ENCODE peak calls at places on chromosomes 13 and 19, in four cellular contexts. M is mesothelial cell of epicardium, B is hepatocyte, A is cardiac muscle cell. Y is an unnamed sample.

GRCh38 chr19:10392120-10392519 is 11.2 kb downstream of the CDC37 start:
- DNase-seq in M (no peak), B (no peak), A (no peak), Y (no peak)

GRCh38 chr19:43872547-43873336 is 45.6 kb downstream of the ZNF283 start:
- DNase-seq in M (no peak), B (no peak), A (peak; percentile 4), Y (no peak)

GRCh38 chr13:32471187-32471922 is 43.4 kb upstream of the N4BP2L1 start:
- DNase-seq in M (no peak), B (no peak), A (peak; percentile 90), Y (no peak)

GRCh38 chr13:70817571-70817970 is 709.3 kb upstream of the KLHL1 start:
- DNase-seq in M (no peak), B (no peak), A (no peak), Y (no peak)

GRCh38 chr13:42876810-42877550 is 95.6 kb downstream of the FAM216B start:
- DNase-seq in M (no peak), B (no peak), A (peak; percentile 82), Y (no peak)

GRCh38 chr19:31350693-31351211 is 1.5 kb upstream of the TSHZ3 start:
- DNase-seq in M (peak; percentile 43), B (peak; percentile 81), A (peak; percentile 66), Y (peak; percentile 41)

GRCh38 chr13:100734194-100734720 is 59.7 kb upstream of the TMTC4 start:
- DNase-seq in M (no peak), B (no peak), A (no peak), Y (no peak)

GRCh38 chr13:39616087-39616694 is 13.2 kb upstream of the LHFPL6 start:
- DNase-seq in M (no peak), B (peak; percentile 87), A (peak; percentile 85), Y (peak; percentile 54)

GRCh38 chr19:19366691-19367396 is 38.6 kb upstream of the GATAD2A start:
- DNase-seq in M (no peak), B (peak; percentile 88), A (peak; percentile 79), Y (peak; percentile 48)

GRCh38 chr13:112063309-112063626 is 3.7 kb upstream of the SOX1 start:
- DNase-seq in M (no peak), B (no peak), A (no peak), Y (no peak)

GRCh38 chr19:27892500-27892899 is 1320.5 kb downstream of the UQCRFS1 start:
- DNase-seq in M (no peak), B (no peak), A (no peak), Y (no peak)

GRCh38 chr13:43884221-43884620 is 4.5 kb downstream of the LACC1 start:
- DNase-seq in M (no peak), B (no peak), A (no peak), Y (no peak)

GRCh38 chr19:45607071-45608029 is 5.3 kb upstream of the GPR4 start:
- DNase-seq in M (peak; percentile 44), B (peak; percentile 86), A (peak; percentile 80), Y (peak; percentile 86)

GRCh38 chr13:113075711-113076110 is 29.9 kb upstream of the F7 start:
- DNase-seq in M (no peak), B (no peak), A (no peak), Y (no peak)

GRCh38 chr19:12703056-12703455 is 6.6 kb upstream of the FBXW9 start:
- DNase-seq in M (no peak), B (peak; percentile 18), A (peak; percentile 53), Y (peak; percentile 50)

GRCh38 chr13:43874512-43875092 is 4.9 kb downstream of the CCDC122 start:
- DNase-seq in M (no peak), B (no peak), A (peak; percentile 58), Y (no peak)

GRCh38 chr19:11848200-11848593 is 329 bp upstream of the ZNF439 start:
- DNase-seq in M (no peak), B (no peak), A (no peak), Y (no peak)

GRCh38 chr19:16957855-16958254 is 68.8 kb downstream of the CPAMD8 start:
- DNase-seq in M (no peak), B (no peak), A (no peak), Y (no peak)

GRCh38 chr19:15452111-15453047 is 2.6 kb upstream of the WIZ start:
- DNase-seq in M (no peak), B (peak; percentile 86), A (peak; percentile 91), Y (peak; percentile 65)

GRCh38 chr19:45767410-45767880 is 1.6 kb downstream of the SIX5 start:
- DNase-seq in M (peak; percentile 60), B (peak; percentile 84), A (peak; percentile 93), Y (peak; percentile 59)

GRCh38 chr19:5585461-5586299 is 17.9 kb upstream of the TINCR start:
- DNase-seq in M (no peak), B (no peak), A (no peak), Y (no peak)

GRCh38 chr19:5691205-5691929 is 1.3 kb downstream of the RPL36 start:
- DNase-seq in M (no peak), B (peak; percentile 57), A (peak; percentile 73), Y (no peak)

GRCh38 chr19:33208904-33209843 is 15.0 kb downstream of the LRP3 start:
- DNase-seq in M (no peak), B (no peak), A (peak; percentile 27), Y (no peak)

GRCh38 chr13:36887758-36888521 is 32.1 kb downstream of the SMAD9 start:
- DNase-seq in M (no peak), B (no peak), A (no peak), Y (no peak)

GRCh38 chr19:12364391-12365093 is 941 bp downstream of the ZNF442 start:
- DNase-seq in M (no peak), B (peak; percentile 33), A (peak; percentile 29), Y (peak; percentile 20)

GRCh38 chr19:10389863-10390262 is 9.5 kb upstream of the TYK2 start:
- DNase-seq in M (no peak), B (no peak), A (no peak), Y (no peak)

GRCh38 chr13:109344552-109345157 is 441.7 kb downstream of the IRS2 start:
- DNase-seq in M (no peak), B (no peak), A (peak; percentile 36), Y (no peak)

GRCh38 chr19:3767050-3767449 is 4.6 kb downstream of the MRPL54 start:
- DNase-seq in M (no peak), B (no peak), A (no peak), Y (no peak)
- TF ChIP-seq CTCF in M (no peak), B (no peak), A (no peak), Y (no peak)

GRCh38 chr19:58009301-58009665 is 6.7 kb upstream of the ZNF606 start:
- DNase-seq in M (no peak), B (no peak), A (no peak), Y (no peak)

GRCh38 chr19:58009666-58010301 is 7.2 kb upstream of the ZNF606 start:
- DNase-seq in M (no peak), B (peak; percentile 71), A (peak; percentile 92), Y (no peak)

GRCh38 chr19:58010507-58010906 is 7.9 kb upstream of the ZNF606 start:
- DNase-seq in M (no peak), B (no peak), A (no peak), Y (no peak)

GRCh38 chr19:58003153-58003828 is 671 bp upstream of the ZNF606 start:
- DNase-seq in M (no peak), B (no peak), A (no peak), Y (no peak)

DNA sequence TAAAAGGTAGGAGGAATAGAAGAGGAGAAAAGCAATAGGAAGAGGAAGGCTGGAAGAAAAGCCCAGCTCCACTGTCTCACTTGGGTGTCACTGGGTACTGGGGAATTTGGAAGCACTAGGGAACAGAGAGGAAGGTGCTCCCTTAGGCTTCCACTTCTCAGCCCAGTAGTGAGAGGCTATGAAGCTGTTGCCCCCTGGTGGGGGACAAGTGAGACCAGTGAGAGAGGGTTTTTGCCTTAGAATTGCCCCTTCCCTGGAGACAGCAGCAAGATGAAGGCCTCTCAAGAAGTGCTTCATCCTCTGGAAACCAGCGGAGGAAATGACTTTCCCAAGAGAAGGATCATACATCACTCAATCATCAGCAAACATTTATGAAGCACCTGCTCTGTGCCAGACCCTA is 4.7 kb upstream of the ZNF606 start:
- DNase-seq in M (no peak), B (no peak), A (no peak), Y (no peak)
- TF ChIP-seq CTCF in M (no peak), B (no peak), A (peak; percentile 18), Y (no peak)

DNA sequence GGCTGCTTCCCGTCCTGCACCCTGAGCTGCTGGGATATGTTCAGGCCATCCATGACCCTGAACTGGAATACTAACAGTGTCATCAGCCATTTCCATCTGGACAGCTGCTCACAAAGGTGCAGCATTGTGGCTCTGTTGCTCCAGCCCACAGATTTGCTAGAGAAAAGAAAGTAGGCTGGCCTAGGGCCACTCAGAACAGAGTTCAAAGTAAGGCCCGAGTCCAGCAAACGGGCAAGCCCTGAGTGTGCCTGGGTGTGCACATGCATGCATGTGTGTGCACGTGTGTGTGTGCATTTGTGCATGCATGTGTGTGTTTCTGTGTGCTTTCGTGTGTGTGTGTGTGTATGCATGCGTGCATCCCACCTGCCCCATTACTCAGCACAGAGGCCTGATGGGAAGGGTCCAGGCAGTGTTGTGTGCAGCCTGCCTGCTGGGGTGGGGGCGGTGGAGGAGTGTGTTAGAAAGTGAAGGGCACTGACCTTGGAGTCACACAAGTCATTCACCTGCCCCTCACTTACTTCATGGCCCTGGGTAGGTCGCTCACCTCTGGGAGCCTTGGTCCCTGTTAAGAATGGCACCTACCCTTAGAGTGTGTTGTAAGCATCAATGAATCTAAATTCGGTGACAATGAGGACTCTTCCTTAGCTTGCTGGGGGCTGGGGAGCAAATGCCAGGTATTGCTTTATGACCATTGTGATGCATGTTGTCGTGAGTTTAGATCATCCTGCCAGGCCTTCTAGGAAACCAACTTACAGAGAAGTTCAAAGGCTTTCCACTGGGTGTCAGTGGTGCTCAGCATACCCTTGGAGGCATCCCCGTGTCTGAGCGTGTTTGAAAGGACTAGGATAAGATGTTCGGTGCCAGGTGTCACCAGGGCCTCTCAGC is 53.2 kb downstream of the GPR12 start:
- DNase-seq in M (no peak), B (peak; percentile 78), A (peak; percentile 71), Y (peak; percentile 41)
- TF ChIP-seq CTCF in M (no peak), B (peak; percentile 66), A (peak; percentile 72), Y (peak; percentile 79)

GRCh38 chr19:38846097-38846496 is 3.7 kb downstream of the HNRNPL start:
- DNase-seq in M (no peak), B (no peak), A (no peak), Y (no peak)

GRCh38 chr19:38849147-38849745 is 540 bp downstream of the HNRNPL start:
- DNase-seq in M (peak; percentile 99), B (peak; percentile 99), A (peak; percentile 97), Y (peak; percentile 94)

GRCh38 chr19:38850231-38850975 is 617 bp upstream of the HNRNPL start:
- DNase-seq in M (peak; percentile 99), B (peak; percentile 100), A (peak; percentile 100), Y (peak; percentile 95)

GRCh38 chr19:38849746-38850230 is at the start of gene HNRNPL:
- DNase-seq in M (peak; percentile 99), B (no peak), A (no peak), Y (peak; percentile 99)

DNA sequence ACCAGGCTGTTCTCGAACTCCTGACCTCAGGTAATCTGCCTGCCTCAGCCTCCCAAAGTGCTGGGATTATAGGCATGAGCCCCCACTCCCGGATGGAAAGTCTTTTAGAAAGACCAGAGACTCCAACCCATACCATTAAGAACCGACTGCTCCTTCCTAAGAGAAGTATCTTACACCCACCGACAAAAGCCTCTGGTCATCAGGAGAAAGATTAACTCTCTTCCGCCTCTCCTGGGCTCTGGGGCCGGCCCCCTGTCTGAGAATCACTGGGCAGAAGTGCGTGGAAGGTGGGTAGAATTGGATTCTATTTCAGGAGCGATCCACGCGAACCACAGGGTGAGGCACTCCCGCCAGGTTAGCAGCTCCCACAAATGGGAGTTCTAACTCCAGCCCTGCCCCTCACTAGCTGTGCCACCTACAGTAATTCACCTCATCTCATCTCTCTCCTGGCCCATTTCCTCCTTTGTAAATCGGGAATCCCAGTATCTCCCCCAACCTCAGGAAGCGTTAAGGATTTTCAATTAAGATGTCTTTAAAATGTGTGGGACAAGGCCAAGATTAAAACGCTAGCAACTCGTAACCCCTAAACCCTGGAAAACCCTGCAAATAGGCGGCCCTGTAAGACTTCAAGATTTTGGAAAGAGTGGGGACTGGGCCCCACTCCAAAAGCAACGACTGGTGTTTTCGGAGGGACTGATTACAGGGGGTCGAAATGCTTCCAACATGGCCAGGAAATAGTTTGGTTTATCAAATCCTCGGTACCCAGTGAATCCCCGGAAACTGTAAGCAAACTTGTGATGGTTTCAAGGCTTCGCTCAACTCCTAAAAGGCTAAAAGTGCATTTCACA is 1.3 kb downstream of the HNRNPL start:
- DNase-seq in M (no peak), B (peak; percentile 11), A (no peak), Y (no peak)
- TF ChIP-seq CTCF in M (no peak), B (no peak), A (no peak), Y (no peak)

Y was measured in neural crest cell.